ENCODE peak calls at places on chromosome 10, in eight cellular contexts. S is HepG2; W is neural progenitor cell; O is CD8-positive, alpha-beta memory T cell; V is heart left ventricle; R is stomach; Y is left ventricle myocardium inferior; H is psoas muscle. J is an unnamed sample.
A peak's percentile ranks its signal among the peaks of the same experiment; 100 is the strongest.

GRCh38 chr10:13099144-13099665 is 758 bp upstream of the OPTN start:
- DNase-seq in V (peak; percentile 41), Y (no peak), O (peak; percentile 20), R (no peak), W (peak; percentile 87), H (peak; percentile 61), S (peak; percentile 38), J (no peak)

GRCh38 chr10:92123031-92123450 is 167.8 kb downstream of the CPEB3 start:
- DNase-seq in R (peak; percentile 72), Y (no peak), W (no peak), O (no peak), V (no peak), H (no peak), S (peak; percentile 91), J (no peak)

GRCh38 chr10:60901561-60902235 is 42.3 kb downstream of the RHOBTB1 start:
- DNase-seq in S (no peak), H (peak; percentile 92), V (peak; percentile 83), R (peak; percentile 49), W (no peak), Y (peak; percentile 81), O (no peak), J (no peak)

GRCh38 chr10:89351402-89352038 is 23.7 kb downstream of the IFIT3 start:
- DNase-seq in S (no peak), O (no peak), H (no peak), Y (no peak), W (no peak), R (no peak), V (no peak), J (no peak)

GRCh38 chr10:21194510-21194993 is 297.4 kb upstream of the NEBL start:
- DNase-seq in H (no peak), O (no peak), S (peak; percentile 31), R (peak; percentile 33), Y (no peak), V (peak; percentile 16), W (no peak), J (no peak)

GRCh38 chr10:35594115-35594849 is 10.9 kb upstream of the GJD4 start:
- DNase-seq in Y (no peak), W (no peak), S (no peak), V (no peak), O (no peak), H (no peak), R (no peak), J (no peak)

GRCh38 chr10:31509989-31510388 is 191.0 kb downstream of the ZEB1 start:
- DNase-seq in V (no peak), W (no peak), S (no peak), H (no peak), O (no peak), Y (no peak), R (no peak), J (no peak)

GRCh38 chr10:22438714-22439113 is 93.4 kb downstream of the SPAG6 start:
- DNase-seq in H (no peak), S (no peak), Y (no peak), V (no peak), R (no peak), W (no peak), O (no peak), J (no peak)

GRCh38 chr10:64286533-64286932 is 765.3 kb downstream of the REEP3 start:
- DNase-seq in V (no peak), W (no peak), O (no peak), Y (no peak), S (no peak), R (no peak), H (no peak), J (no peak)

GRCh38 chr10:77162697-77163096 is 474.9 kb downstream of the KCNMA1 start:
- DNase-seq in W (no peak), V (no peak), H (no peak), R (no peak), Y (no peak), S (no peak), O (no peak), J (no peak)

GRCh38 chr10:68871105-68871711 is 29.9 kb upstream of the DDX50 start:
- DNase-seq in W (peak; percentile 88), O (no peak), H (no peak), Y (no peak), S (peak; percentile 16), V (no peak), R (no peak), J (no peak)

GRCh38 chr10:96370575-96371157 is 11.9 kb upstream of the OPALIN start:
- DNase-seq in V (peak; percentile 40), O (peak; percentile 25), H (no peak), Y (peak; percentile 25), S (peak; percentile 24), W (peak; percentile 69), R (peak; percentile 54), J (no peak)

DNA sequence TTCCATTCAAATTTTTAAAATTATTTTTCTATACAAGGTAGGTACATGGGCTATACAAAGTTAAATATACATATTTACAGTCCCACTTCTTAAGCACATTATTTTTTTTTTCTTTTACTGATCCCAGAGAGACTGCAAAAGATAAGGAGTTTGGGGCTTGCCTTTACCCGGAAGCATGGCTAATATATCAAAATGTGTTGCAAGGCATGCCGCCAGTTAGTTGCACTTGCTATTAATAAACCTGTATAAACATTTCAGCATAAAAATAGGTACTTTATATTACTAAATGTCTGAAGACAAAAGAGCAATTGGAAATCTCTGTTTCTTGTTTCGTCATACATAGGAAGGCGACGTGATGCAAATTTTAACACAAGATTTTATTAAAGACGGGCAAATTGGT is 21.5 kb upstream of the PDLIM1 start:
- DNase-seq in Y (no peak), O (no peak), R (peak; percentile 75), W (no peak), S (no peak), H (no peak), V (no peak), J (no peak)
- H3K4me1 ChIP-seq in Y (peaks cover 80% of the 10 kb centered on the region), O (no peaks in the 10 kb centered on the region), R (peaks cover 31% of the 10 kb centered on the region), W (peaks cover 29% of the 10 kb centered on the region), S (peaks cover 45% of the 10 kb centered on the region), H (peaks cover 40% of the 10 kb centered on the region), V (no peaks in the 10 kb centered on the region), J (peaks cover 33% of the 10 kb centered on the region)

DNA sequence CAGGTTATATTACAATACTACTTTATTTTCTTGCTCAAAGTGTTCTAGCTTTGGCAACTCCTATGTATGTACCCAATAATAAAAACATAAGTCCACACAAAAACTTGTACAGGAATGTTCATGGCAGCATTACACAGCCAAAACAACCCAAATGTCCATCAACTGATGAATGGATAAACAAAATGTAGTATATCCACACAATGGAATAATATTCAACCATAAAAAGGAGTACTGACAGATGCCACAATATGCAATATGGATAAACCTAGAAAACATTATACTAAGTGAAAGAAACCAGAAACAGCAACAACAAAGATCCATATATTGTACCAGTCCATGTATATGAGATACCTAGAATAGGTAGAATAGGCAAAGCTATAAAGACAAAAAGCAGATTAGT is 21.0 kb downstream of the PPA1 start:
- DNase-seq in V (no peak), R (no peak), S (no peak), W (no peak), Y (no peak), O (no peak), H (no peak), J (no peak)
- H3K36me3 ChIP-seq in V (peaks cover 7% of the 10 kb centered on the region), R (peaks cover 38% of the 10 kb centered on the region), S (peaks cover 78% of the 10 kb centered on the region), W (peaks cover 10% of the 10 kb centered on the region), Y (peaks cover 92% of the 10 kb centered on the region), O (peaks cover 7% of the 10 kb centered on the region), H (peaks cover 100% of the 10 kb centered on the region), J (peaks cover 95% of the 10 kb centered on the region)

DNA sequence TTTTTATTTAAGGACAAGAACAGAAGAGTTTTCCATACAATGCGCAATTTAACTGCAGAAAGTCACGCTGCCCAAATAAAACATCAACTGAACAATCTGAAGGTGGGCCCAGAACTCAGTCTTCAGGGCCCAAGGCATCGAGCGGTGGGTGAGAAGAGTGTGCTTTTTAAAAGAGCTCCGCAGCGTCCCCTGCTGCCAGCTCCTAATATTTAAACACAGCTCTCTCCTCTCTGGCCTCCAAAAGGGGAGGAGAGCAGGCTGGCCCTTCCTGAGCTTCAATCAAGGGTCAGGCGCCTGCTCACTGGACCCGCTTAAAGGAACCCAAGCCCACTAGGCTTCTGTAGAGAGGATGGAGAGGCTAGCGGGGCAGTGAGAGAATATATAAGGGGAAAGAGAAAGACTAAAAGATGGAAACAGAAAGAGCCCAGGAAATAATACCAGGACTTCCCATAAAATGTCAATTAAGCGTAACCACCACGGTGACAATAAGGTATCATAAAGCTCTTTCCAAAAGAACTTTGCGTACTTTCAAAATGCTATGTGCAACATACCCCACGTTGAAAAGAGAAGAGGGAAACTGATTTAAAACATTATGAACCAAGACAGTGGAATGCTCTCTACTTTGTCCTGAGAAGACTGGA is 2.8 kb downstream of the FAM53B start:
- DNase-seq in Y (peak; percentile 87), O (peak; percentile 71), W (peak; percentile 92), H (peak; percentile 91), V (peak; percentile 88), S (peak; percentile 80), R (peak; percentile 87), J (peak; percentile 83)
- H3K4me3 ChIP-seq in Y (peak overlapping the region; percentile 82), O (peak overlapping the region; percentile 74), W (peak overlapping the region; percentile 17), H (peak overlapping the region; percentile 84), V (peak overlapping the region; percentile 78), S (peak overlapping the region; percentile 87), R (peak overlapping the region; percentile 88), J (peak overlapping the region; percentile 72)

GRCh38 chr10:3853547-3853989 is 68.6 kb upstream of the KLF6 start:
- DNase-seq in Y (no peak), V (no peak), R (peak; percentile 69), H (no peak), S (no peak), O (no peak), W (no peak), J (no peak)

GRCh38 chr10:3853016-3853415 is 68.0 kb upstream of the KLF6 start:
- DNase-seq in Y (no peak), W (no peak), V (no peak), R (no peak), S (no peak), H (no peak), O (no peak), J (no peak)

GRCh38 chr10:3848768-3849643 is 64.0 kb upstream of the KLF6 start:
- DNase-seq in O (no peak), W (no peak), S (no peak), R (no peak), Y (no peak), V (no peak), H (no peak), J (no peak)

GRCh38 chr10:3852147-3852904 is 67.3 kb upstream of the KLF6 start:
- DNase-seq in S (peak; percentile 98), O (peak; percentile 49), R (peak; percentile 93), Y (peak; percentile 34), W (no peak), H (peak; percentile 71), V (peak; percentile 69), J (peak; percentile 83)

DNA sequence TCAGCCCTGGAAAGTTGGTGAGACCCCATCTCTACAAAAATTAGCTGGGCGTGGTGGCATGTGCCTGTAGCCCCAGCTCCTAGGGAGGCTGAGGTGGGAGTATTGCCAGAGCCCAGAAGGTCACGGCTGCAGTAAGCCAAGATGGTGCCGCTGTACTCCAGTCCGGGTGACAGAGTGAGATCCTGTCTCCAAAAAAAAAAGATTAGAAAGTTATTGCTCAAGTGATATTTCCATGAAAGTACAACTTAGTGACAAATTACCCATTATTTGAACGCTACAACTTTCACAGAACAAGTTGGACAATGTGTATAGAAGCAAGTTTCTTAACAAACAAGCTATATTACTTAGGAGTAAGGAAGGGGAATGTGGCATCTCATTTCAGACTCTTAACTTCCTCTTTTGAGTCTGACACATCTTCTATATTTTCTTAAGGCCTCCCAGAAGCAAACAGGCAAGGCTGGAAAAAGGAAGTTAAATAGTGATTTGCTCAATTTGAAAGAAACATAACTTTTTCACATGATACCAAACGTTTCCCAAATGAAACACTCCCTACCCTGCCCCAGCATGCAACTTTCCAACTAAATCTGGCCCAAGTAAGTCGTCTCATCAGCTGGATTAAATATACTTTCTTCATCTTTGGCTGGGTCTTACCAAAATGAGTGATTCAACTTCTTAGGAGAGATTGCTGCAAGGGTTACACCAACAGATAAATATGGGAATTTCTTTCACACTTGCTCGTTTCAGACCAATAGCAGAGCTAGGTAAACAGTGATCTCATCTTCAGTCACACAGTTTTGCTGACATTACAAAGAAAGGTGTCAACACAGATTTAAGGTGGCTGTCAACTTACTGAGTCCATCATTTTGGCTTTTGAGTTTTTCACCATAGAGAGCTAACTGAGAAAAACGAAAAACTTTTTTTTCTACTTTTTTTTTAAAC is 66.3 kb upstream of the KLF6 start:
- DNase-seq in W (no peak), R (no peak), S (peak; percentile 66), Y (no peak), V (no peak), H (no peak), O (no peak), J (no peak)
- H3K4me1 ChIP-seq in W (peaks cover 3% of the 10 kb centered on the region), R (peaks cover 43% of the 10 kb centered on the region), S (peaks cover 57% of the 10 kb centered on the region), Y (peaks cover 28% of the 10 kb centered on the region), V (no peaks in the 10 kb centered on the region), H (peaks cover 28% of the 10 kb centered on the region), O (peaks cover 12% of the 10 kb centered on the region), J (peaks cover 43% of the 10 kb centered on the region)